ENCODE peak calls at places on chromosomes 13 and 19, in five cellular contexts. I is posterior vena cava, C is neuronal stem cell, N is COR-L47, L is Karpas-422. F is an unnamed sample.

GRCh38 chr13:19573072-19573716 is 11.9 kb upstream of the TPTE2 start:
- DNase-seq in C (no peak), L (no peak), N (no peak), I (peak; percentile 62), F (no peak)

GRCh38 chr13:60411983-60412382 is 15.0 kb downstream of the TDRD3 start:
- DNase-seq in N (no peak), I (no peak), C (no peak), L (no peak), F (peak; percentile 25)

GRCh38 chr13:109671919-109672318 is 114.5 kb downstream of the IRS2 start:
- DNase-seq in I (no peak), L (no peak), N (no peak), C (no peak), F (no peak)

GRCh38 chr19:3969435-3970312 is 1.2 kb downstream of the DAPK3 start:
- DNase-seq in C (peak; percentile 33), I (no peak), N (no peak), L (no peak), F (peak; percentile 90)

GRCh38 chr13:38662362-38662761 is 24.5 kb upstream of the FREM2 start:
- DNase-seq in I (no peak), C (no peak), L (no peak), N (no peak), F (peak; percentile 60)

GRCh38 chr19:48540110-48540509 is 11.9 kb upstream of the SULT2B1 start:
- DNase-seq in N (peak; percentile 38), I (no peak), L (no peak), C (no peak), F (no peak)

GRCh38 chr13:39037880-39038568 is at the start of the genes NHLRC3 and PROSER1:
- DNase-seq in L (peak; percentile 97), I (peak; percentile 98), N (peak; percentile 95), C (peak; percentile 88), F (peak; percentile 95)

GRCh38 chr13:40379186-40379585 is 287.3 kb downstream of the FOXO1 start:
- DNase-seq in N (no peak), L (no peak), I (no peak), C (no peak), F (no peak)

GRCh38 chr13:106187092-106187491 is 348.4 kb downstream of the EFNB2 start:
- DNase-seq in N (no peak), C (no peak), I (no peak), L (no peak), F (no peak)

GRCh38 chr19:6519289-6519688 is 11.5 kb upstream of the TNFSF9 start:
- DNase-seq in I (no peak), C (no peak), L (peak; percentile 42), N (no peak), F (peak; percentile 39)

GRCh38 chr13:102863590-102863989 is 17.8 kb downstream of the ERCC5 start:
- DNase-seq in I (no peak), L (no peak), N (no peak), C (no peak), F (no peak)

GRCh38 chr19:1066251-1066747 is 668 bp upstream of the ARHGAP45 start:
- DNase-seq in N (no peak), L (no peak), C (no peak), I (no peak), F (no peak)

GRCh38 chr13:67351915-67352314 is 121.8 kb upstream of the PCDH9 start:
- DNase-seq in I (no peak), C (no peak), N (no peak), L (no peak), F (no peak)

GRCh38 chr19:47094557-47095517 is 18.7 kb downstream of the ZC3H4 start:
- DNase-seq in N (no peak), I (no peak), L (no peak), C (no peak), F (peak; percentile 81)

GRCh38 chr13:37947419-37948140 is 78.0 kb upstream of the TRPC4 start:
- DNase-seq in L (no peak), N (no peak), I (no peak), C (no peak), F (no peak)

GRCh38 chr19:2051771-2052704 is 994 bp upstream of the MKNK2 start:
- DNase-seq in I (no peak), N (no peak), L (peak; percentile 69), C (no peak), F (no peak)

GRCh38 chr13:50701469-50701868 is 142.0 kb downstream of the DLEU7 start:
- DNase-seq in C (no peak), I (no peak), L (no peak), N (no peak), F (no peak)

GRCh38 chr13:70090036-70090723 is 17.4 kb upstream of the ATXN8OS start:
- DNase-seq in C (no peak), I (no peak), N (no peak), L (no peak), F (no peak)

GRCh38 chr13:90974249-90974954 is 373.1 kb upstream of the MIR17HG start:
- DNase-seq in N (peak; percentile 35), L (no peak), C (no peak), I (no peak), F (no peak)

GRCh38 chr19:11208526-11209471 is 11.5 kb upstream of the KANK2 start:
- DNase-seq in L (no peak), C (no peak), I (no peak), N (no peak), F (no peak)

GRCh38 chr19:3335431-3336350 is 30.7 kb upstream of the NFIC start:
- DNase-seq in L (no peak), C (no peak), N (no peak), I (peak; percentile 89), F (no peak)